ENCODE peak calls at places on chromosomes 1 and 21, in nine cellular contexts. One of them, this sample, is unnamed.

GRCh38 chr1:1325288-1326074 is 879 bp downstream of the CPTP start:
- DNase-seq in HL-60: no peak
- DNase-seq in astrocyte: no peak
- DNase-seq in tibial artery: no peak
- DNase-seq in lower lobe of right lung: no peak
- DNase-seq in ovary: no peak
- DNase-seq in kidney: no peak
- DNase-seq in right lobe of liver: peak
- DNase-seq in A549: no peak
- DNase-seq in this sample: peak

GRCh38 chr1:234611153-234611798 is 1.3 kb upstream of the IRF2BP2 start:
- DNase-seq in HL-60: peak
- DNase-seq in astrocyte: peak
- DNase-seq in tibial artery: no peak
- DNase-seq in lower lobe of right lung: no peak
- DNase-seq in ovary: no peak
- DNase-seq in kidney: no peak
- DNase-seq in right lobe of liver: no peak
- DNase-seq in A549: peak
- DNase-seq in this sample: no peak

GRCh38 chr1:44739361-44740178 is at the start of gene KIF2C:
- DNase-seq in HL-60: peak
- DNase-seq in astrocyte: peak
- DNase-seq in tibial artery: peak
- DNase-seq in lower lobe of right lung: peak
- DNase-seq in ovary: peak
- DNase-seq in kidney: peak
- DNase-seq in right lobe of liver: peak
- DNase-seq in A549: peak
- DNase-seq in this sample: peak

GRCh38 chr1:169451425-169451824 is 24.2 kb upstream of the CCDC181 start:
- DNase-seq in HL-60: no peak
- DNase-seq in astrocyte: no peak
- DNase-seq in tibial artery: no peak
- DNase-seq in lower lobe of right lung: no peak
- DNase-seq in ovary: no peak
- DNase-seq in kidney: no peak
- DNase-seq in right lobe of liver: no peak
- DNase-seq in A549: no peak
- DNase-seq in this sample: no peak

GRCh38 chr21:31558839-31559367 is 100.6 kb upstream of the SOD1 start:
- DNase-seq in HL-60: no peak
- DNase-seq in astrocyte: peak
- DNase-seq in tibial artery: peak
- DNase-seq in lower lobe of right lung: peak
- DNase-seq in ovary: peak
- DNase-seq in kidney: peak
- DNase-seq in right lobe of liver: peak
- DNase-seq in A549: peak
- DNase-seq in this sample: peak

GRCh38 chr1:173122958-173123852 is 72.5 kb upstream of the TNFSF18 start:
- DNase-seq in HL-60: peak
- DNase-seq in astrocyte: peak
- DNase-seq in tibial artery: peak
- DNase-seq in lower lobe of right lung: peak
- DNase-seq in ovary: peak
- DNase-seq in kidney: peak
- DNase-seq in right lobe of liver: peak
- DNase-seq in A549: peak
- DNase-seq in this sample: peak

GRCh38 chr1:150560011-150560438 is 10.8 kb downstream of the ADAMTSL4 start:
- DNase-seq in HL-60: no peak
- DNase-seq in astrocyte: no peak
- DNase-seq in tibial artery: peak
- DNase-seq in lower lobe of right lung: peak
- DNase-seq in ovary: peak
- DNase-seq in kidney: peak
- DNase-seq in right lobe of liver: peak
- DNase-seq in A549: peak
- DNase-seq in this sample: peak

GRCh38 chr1:98870959-98871903 is 133.4 kb downstream of the PLPPR5 start:
- DNase-seq in HL-60: peak
- DNase-seq in astrocyte: peak
- DNase-seq in tibial artery: no peak
- DNase-seq in lower lobe of right lung: no peak
- DNase-seq in ovary: no peak
- DNase-seq in kidney: no peak
- DNase-seq in right lobe of liver: no peak
- DNase-seq in A549: no peak
- DNase-seq in this sample: no peak

GRCh38 chr1:81463889-81464288 is 336.8 kb upstream of the ADGRL2 start:
- DNase-seq in HL-60: no peak
- DNase-seq in astrocyte: no peak
- DNase-seq in tibial artery: no peak
- DNase-seq in lower lobe of right lung: no peak
- DNase-seq in ovary: no peak
- DNase-seq in kidney: no peak
- DNase-seq in right lobe of liver: no peak
- DNase-seq in A549: no peak
- DNase-seq in this sample: no peak

GRCh38 chr1:162720996-162721395 is 69.5 kb upstream of the HSD17B7 start:
- DNase-seq in HL-60: no peak
- DNase-seq in astrocyte: no peak
- DNase-seq in tibial artery: no peak
- DNase-seq in lower lobe of right lung: no peak
- DNase-seq in ovary: no peak
- DNase-seq in kidney: no peak
- DNase-seq in right lobe of liver: no peak
- DNase-seq in A549: no peak
- DNase-seq in this sample: peak

GRCh38 chr1:67835663-67836452 is 2.6 kb upstream of the GNG12 start:
- DNase-seq in HL-60: no peak
- DNase-seq in astrocyte: no peak
- DNase-seq in tibial artery: no peak
- DNase-seq in lower lobe of right lung: no peak
- DNase-seq in ovary: no peak
- DNase-seq in kidney: no peak
- DNase-seq in right lobe of liver: no peak
- DNase-seq in A549: no peak
- DNase-seq in this sample: no peak
- H3K27ac ChIP-seq in HL-60: no peak
- H3K27ac ChIP-seq in astrocyte: no peak
- H3K27ac ChIP-seq in tibial artery: peak
- H3K27ac ChIP-seq in lower lobe of right lung: no peak
- H3K27ac ChIP-seq in ovary: no peak
- H3K27ac ChIP-seq in kidney: no peak
- H3K27ac ChIP-seq in right lobe of liver: no peak
- H3K27ac ChIP-seq in A549: no peak
- H3K27ac ChIP-seq in this sample: no peak

GRCh38 chr1:224494343-224494742 is 59.7 kb upstream of the WDR26 start:
- DNase-seq in HL-60: no peak
- DNase-seq in astrocyte: no peak
- DNase-seq in tibial artery: no peak
- DNase-seq in lower lobe of right lung: no peak
- DNase-seq in ovary: no peak
- DNase-seq in kidney: no peak
- DNase-seq in right lobe of liver: no peak
- DNase-seq in A549: no peak
- DNase-seq in this sample: no peak

GRCh38 chr1:224490540-224491537 is 56.2 kb upstream of the WDR26 start:
- DNase-seq in HL-60: no peak
- DNase-seq in astrocyte: no peak
- DNase-seq in tibial artery: no peak
- DNase-seq in lower lobe of right lung: no peak
- DNase-seq in ovary: no peak
- DNase-seq in kidney: no peak
- DNase-seq in right lobe of liver: no peak
- DNase-seq in A549: no peak
- DNase-seq in this sample: no peak

GRCh38 chr1:224492015-224492414 is 57.4 kb upstream of the WDR26 start:
- DNase-seq in HL-60: no peak
- DNase-seq in astrocyte: no peak
- DNase-seq in tibial artery: no peak
- DNase-seq in lower lobe of right lung: no peak
- DNase-seq in ovary: no peak
- DNase-seq in kidney: no peak
- DNase-seq in right lobe of liver: no peak
- DNase-seq in A549: no peak
- DNase-seq in this sample: no peak

GRCh38 chr1:224493269-224493668 is 58.7 kb upstream of the WDR26 start:
- DNase-seq in HL-60: no peak
- DNase-seq in astrocyte: no peak
- DNase-seq in tibial artery: no peak
- DNase-seq in lower lobe of right lung: no peak
- DNase-seq in ovary: no peak
- DNase-seq in kidney: no peak
- DNase-seq in right lobe of liver: no peak
- DNase-seq in A549: no peak
- DNase-seq in this sample: no peak

GRCh38 chr1:224492632-224493031 is 58.0 kb upstream of the WDR26 start:
- DNase-seq in HL-60: no peak
- DNase-seq in astrocyte: no peak
- DNase-seq in tibial artery: no peak
- DNase-seq in lower lobe of right lung: no peak
- DNase-seq in ovary: no peak
- DNase-seq in kidney: no peak
- DNase-seq in right lobe of liver: no peak
- DNase-seq in A549: no peak
- DNase-seq in this sample: no peak
- TF ChIP-seq CTCF in HL-60: no peak
- TF ChIP-seq CTCF in astrocyte: no peak
- TF ChIP-seq CTCF in tibial artery: no peak
- TF ChIP-seq CTCF in lower lobe of right lung: no peak
- TF ChIP-seq CTCF in ovary: no peak
- TF ChIP-seq CTCF in kidney: no peak
- TF ChIP-seq CTCF in right lobe of liver: no peak
- TF ChIP-seq CTCF in A549: no peak
- TF ChIP-seq CTCF in this sample: no peak

GRCh38 chr1:10697621-10698160 is 98.8 kb downstream of the CASZ1 start:
- DNase-seq in HL-60: no peak
- DNase-seq in astrocyte: no peak
- DNase-seq in tibial artery: no peak
- DNase-seq in lower lobe of right lung: no peak
- DNase-seq in ovary: no peak
- DNase-seq in kidney: no peak
- DNase-seq in right lobe of liver: no peak
- DNase-seq in A549: no peak
- DNase-seq in this sample: no peak

GRCh38 chr1:10698726-10699469 is 97.5 kb downstream of the CASZ1 start:
- DNase-seq in HL-60: no peak
- DNase-seq in astrocyte: no peak
- DNase-seq in tibial artery: no peak
- DNase-seq in lower lobe of right lung: no peak
- DNase-seq in ovary: no peak
- DNase-seq in kidney: no peak
- DNase-seq in right lobe of liver: no peak
- DNase-seq in A549: no peak
- DNase-seq in this sample: no peak

GRCh38 chr1:10701145-10701544 is 95.3 kb downstream of the CASZ1 start:
- DNase-seq in HL-60: no peak
- DNase-seq in astrocyte: no peak
- DNase-seq in tibial artery: no peak
- DNase-seq in lower lobe of right lung: no peak
- DNase-seq in ovary: no peak
- DNase-seq in kidney: no peak
- DNase-seq in right lobe of liver: no peak
- DNase-seq in A549: no peak
- DNase-seq in this sample: no peak

GRCh38 chr1:10696977-10697376 is 99.5 kb downstream of the CASZ1 start:
- DNase-seq in HL-60: no peak
- DNase-seq in astrocyte: peak
- DNase-seq in tibial artery: no peak
- DNase-seq in lower lobe of right lung: no peak
- DNase-seq in ovary: no peak
- DNase-seq in kidney: no peak
- DNase-seq in right lobe of liver: no peak
- DNase-seq in A549: no peak
- DNase-seq in this sample: no peak

DNA sequence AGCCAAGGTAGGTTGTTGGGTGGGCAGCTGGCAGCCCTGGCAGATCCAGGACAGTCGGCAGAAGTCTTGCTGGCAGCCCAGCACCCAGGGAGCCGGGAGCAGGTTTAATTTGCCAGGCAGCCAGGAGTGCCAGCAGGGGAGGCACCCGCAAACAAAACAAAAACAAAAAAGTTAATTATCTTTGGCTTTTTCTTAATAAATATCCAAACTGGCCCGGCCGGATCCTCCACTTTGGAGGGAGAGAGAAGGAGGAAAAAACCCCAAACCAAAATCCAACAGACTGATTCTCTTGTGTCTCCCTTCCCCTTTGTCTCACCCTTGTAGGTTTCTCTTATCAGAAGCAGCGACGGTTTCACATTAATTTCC is 97.0 kb downstream of the CASZ1 start:
- DNase-seq in HL-60: no peak
- DNase-seq in astrocyte: no peak
- DNase-seq in tibial artery: no peak
- DNase-seq in lower lobe of right lung: no peak
- DNase-seq in ovary: no peak
- DNase-seq in kidney: no peak
- DNase-seq in right lobe of liver: no peak
- DNase-seq in A549: no peak
- DNase-seq in this sample: no peak
- H3K27ac ChIP-seq in HL-60: no peak
- H3K27ac ChIP-seq in astrocyte: no peak
- H3K27ac ChIP-seq in tibial artery: no peak
- H3K27ac ChIP-seq in lower lobe of right lung: peak
- H3K27ac ChIP-seq in ovary: no peak
- H3K27ac ChIP-seq in kidney: peak
- H3K27ac ChIP-seq in right lobe of liver: no peak
- H3K27ac ChIP-seq in A549: no peak
- H3K27ac ChIP-seq in this sample: no peak

GRCh38 chr1:67256291-67257172 is 51.1 kb upstream of the IL12RB2 start:
- DNase-seq in HL-60: no peak
- DNase-seq in astrocyte: no peak
- DNase-seq in tibial artery: peak
- DNase-seq in lower lobe of right lung: no peak
- DNase-seq in ovary: no peak
- DNase-seq in kidney: no peak
- DNase-seq in right lobe of liver: no peak
- DNase-seq in A549: no peak
- DNase-seq in this sample: no peak
- TF ChIP-seq CTCF in HL-60: no peak
- TF ChIP-seq CTCF in astrocyte: no peak
- TF ChIP-seq CTCF in tibial artery: no peak
- TF ChIP-seq CTCF in lower lobe of right lung: no peak
- TF ChIP-seq CTCF in ovary: no peak
- TF ChIP-seq CTCF in kidney: no peak
- TF ChIP-seq CTCF in right lobe of liver: no peak
- TF ChIP-seq CTCF in A549: no peak
- TF ChIP-seq CTCF in this sample: no peak